ENCODE peak calls at places on chromosomes 12 and 14, in six cellular contexts. K, J, U, T, Q and Z are unnamed samples.

GRCh38 chr14:53796734-53797133 is 159.9 kb downstream of the BMP4 start:
- DNase-seq in J (no peak), K (no peak), T (no peak), Q (no peak), U (no peak), Z (no peak)

GRCh38 chr14:64953661-64954060 is 11.1 kb upstream of the GPX2 start:
- DNase-seq in Q (no peak), T (no peak), J (no peak), K (no peak), U (no peak), Z (no peak)

GRCh38 chr14:91303091-91303923 is 58.8 kb upstream of the GPR68 start:
- DNase-seq in T (peak; percentile 26), K (no peak), J (peak; percentile 97), U (peak; percentile 67), Q (no peak), Z (peak; percentile 23)

GRCh38 chr14:39568809-39569538 is 136.7 kb upstream of the FBXO33 start:
- DNase-seq in J (no peak), K (no peak), Q (no peak), U (no peak), T (no peak), Z (no peak)

GRCh38 chr12:57330989-57331388 is 80.0 kb upstream of the STAC3 start:
- DNase-seq in Q (no peak), U (no peak), K (no peak), J (no peak), T (no peak), Z (no peak)

GRCh38 chr12:92400006-92400405 is 254.4 kb upstream of the BTG1 start:
- DNase-seq in K (no peak), T (no peak), J (no peak), Q (no peak), U (no peak), Z (no peak)

GRCh38 chr12:11500222-11500860 is 105.0 kb upstream of the PRB2 start:
- DNase-seq in Q (peak; percentile 68), K (peak; percentile 90), J (peak; percentile 97), T (peak; percentile 11), U (peak; percentile 91), Z (peak; percentile 44)

GRCh38 chr12:46435625-46436024 is 63.1 kb upstream of the SLC38A2 start:
- DNase-seq in J (no peak), T (no peak), K (no peak), U (no peak), Q (no peak), Z (no peak)

GRCh38 chr14:54652890-54653201 is 85.9 kb downstream of the SAMD4A start:
- DNase-seq in Q (no peak), T (no peak), U (no peak), K (no peak), J (no peak), Z (no peak)

GRCh38 chr14:51568366-51568765 is 83.3 kb upstream of the FRMD6 start:
- DNase-seq in K (no peak), T (no peak), Q (no peak), J (no peak), U (no peak), Z (no peak)

GRCh38 chr14:95500772-95501401 is 15.6 kb downstream of the SYNE3 start:
- DNase-seq in T (no peak), J (no peak), K (no peak), Q (peak; percentile 83), U (peak; percentile 60), Z (no peak)

GRCh38 chr14:22606380-22606779 is 8.3 kb downstream of the ABHD4 start:
- DNase-seq in J (no peak), T (no peak), U (no peak), Q (no peak), K (no peak), Z (no peak)

GRCh38 chr12:121404734-121405133 is 4.8 kb downstream of the RNF34 start:
- DNase-seq in T (no peak), Q (no peak), K (peak; percentile 67), U (peak; percentile 28), J (no peak), Z (no peak)

GRCh38 chr14:69358233-69358963 is 39.7 kb downstream of the ERH start:
- DNase-seq in Q (peak; percentile 28), U (no peak), K (no peak), T (no peak), J (no peak), Z (no peak)

GRCh38 chr12:57149309-57149900 is 2.0 kb upstream of the LRP1-AS start:
- DNase-seq in K (no peak), Q (peak; percentile 47), T (no peak), U (peak; percentile 89), J (no peak), Z (no peak)

GRCh38 chr14:99649219-99649618 is 4.3 kb downstream of the HHIPL1 start:
- DNase-seq in K (no peak), Q (peak; percentile 88), J (no peak), U (no peak), T (no peak), Z (no peak)

GRCh38 chr12:20000229-20000869 is 368.0 kb upstream of the PDE3A start:
- DNase-seq in J (no peak), U (no peak), Q (no peak), T (no peak), K (no peak), Z (no peak)

GRCh38 chr14:98957211-98958047 is 314.6 kb downstream of the BCL11B start:
- DNase-seq in K (no peak), T (no peak), J (no peak), Q (peak; percentile 94), U (peak; percentile 47), Z (no peak)

GRCh38 chr12:66879392-66879791 is 200.5 kb upstream of the GRIP1 start:
- DNase-seq in K (no peak), Q (no peak), J (no peak), T (no peak), U (no peak), Z (no peak)

GRCh38 chr12:2581293-2582045 is 213.3 kb upstream of the FKBP4 start:
- DNase-seq in Q (no peak), T (no peak), U (no peak), K (no peak), J (no peak), Z (no peak)

GRCh38 chr14:103121846-103122577 is 1.2 kb upstream of the TNFAIP2 start:
- DNase-seq in K (peak; percentile 85), T (no peak), Q (peak; percentile 80), U (peak; percentile 72), J (peak; percentile 69), Z (no peak)

GRCh38 chr12:93573552-93574223 is 1.2 kb downstream of the SOCS2 start:
- DNase-seq in J (peak; percentile 14), U (peak; percentile 32), T (no peak), K (no peak), Q (peak; percentile 32), Z (no peak)

GRCh38 chr12:70534466-70534865 is 102.8 kb downstream of the PTPRB start:
- DNase-seq in U (no peak), Q (no peak), K (no peak), T (no peak), J (no peak), Z (no peak)

GRCh38 chr12:79737875-79738718 is 47.3 kb upstream of the PAWR start:
- DNase-seq in U (peak; percentile 53), J (peak; percentile 74), Q (peak; percentile 57), T (peak; percentile 65), K (no peak), Z (no peak)

GRCh38 chr12:123045678-123046077 is 65.2 kb downstream of the ARL6IP4 start:
- DNase-seq in Q (no peak), U (no peak), K (no peak), T (no peak), J (no peak), Z (no peak)

GRCh38 chr14:20836668-20837338 is 34.2 kb upstream of the RNASE1 start:
- DNase-seq in Q (peak; percentile 5), U (peak; percentile 57), K (no peak), T (no peak), J (peak; percentile 65), Z (no peak)

GRCh38 chr14:64725879-64726584 is 21.8 kb downstream of the PLEKHG3 start:
- DNase-seq in J (no peak), U (no peak), K (no peak), T (no peak), Q (no peak), Z (no peak)

GRCh38 chr14:50013934-50014333 is 102.4 kb downstream of the VCPKMT start:
- DNase-seq in T (no peak), K (no peak), U (no peak), Q (no peak), J (no peak), Z (no peak)

GRCh38 chr14:67186369-67186768 is 2.9 kb upstream of the GARIN2 start:
- DNase-seq in T (peak; percentile 60), K (no peak), Q (no peak), J (no peak), U (no peak), Z (no peak)

GRCh38 chr12:68538722-68539614 is 71.7 kb upstream of the RAP1B start:
- DNase-seq in J (peak; percentile 50), U (peak; percentile 75), K (no peak), T (peak; percentile 10), Q (peak; percentile 85), Z (peak; percentile 17)

GRCh38 chr12:12323606-12324005 is 26.4 kb downstream of the MANSC1 start:
- DNase-seq in Q (peak; percentile 69), K (no peak), U (no peak), T (no peak), J (no peak), Z (no peak)

DNA sequence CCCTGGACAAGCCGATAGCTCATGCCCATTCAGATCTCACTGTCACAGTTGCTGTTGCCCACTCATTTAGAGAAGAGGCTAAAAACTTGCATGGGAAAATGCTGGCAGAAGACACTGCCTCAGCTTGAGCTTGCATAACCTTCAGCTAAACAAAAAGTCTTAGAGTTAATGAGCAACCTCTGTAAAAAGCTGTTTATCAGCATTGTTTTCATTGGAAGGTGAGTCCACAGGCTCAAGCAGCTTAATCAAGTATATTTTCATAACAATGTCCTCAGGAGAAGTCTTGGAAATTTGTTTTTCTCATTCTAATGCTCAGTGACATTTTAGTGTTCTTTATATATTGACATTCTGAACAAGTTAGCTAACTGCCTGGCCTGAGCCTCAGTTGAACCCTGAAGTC is 872.9 kb downstream of the TMTC2 start:
- DNase-seq in Q (no peak), J (no peak), T (no peak), K (no peak), U (no peak), Z (no peak)
- H3K9me3 ChIP-seq in Q (no peaks in the 10 kb centered on the region), J (no peaks in the 10 kb centered on the region), T (no peaks in the 10 kb centered on the region), K (no peaks in the 10 kb centered on the region), U (no peaks in the 10 kb centered on the region), Z (no peaks in the 10 kb centered on the region)

GRCh38 chr14:105843444-105844046 is 317.2 kb downstream of the TMEM121 start:
- DNase-seq in J (no peak), U (no peak), T (no peak), Q (no peak), K (peak; percentile 34), Z (no peak)
- H3K9me3 ChIP-seq in J (peaks cover 6% of the 10 kb centered on the region), U (no peaks in the 10 kb centered on the region), T (no peaks in the 10 kb centered on the region), Q (no peaks in the 10 kb centered on the region), K (peaks cover 11% of the 10 kb centered on the region), Z (no peaks in the 10 kb centered on the region)

DNA sequence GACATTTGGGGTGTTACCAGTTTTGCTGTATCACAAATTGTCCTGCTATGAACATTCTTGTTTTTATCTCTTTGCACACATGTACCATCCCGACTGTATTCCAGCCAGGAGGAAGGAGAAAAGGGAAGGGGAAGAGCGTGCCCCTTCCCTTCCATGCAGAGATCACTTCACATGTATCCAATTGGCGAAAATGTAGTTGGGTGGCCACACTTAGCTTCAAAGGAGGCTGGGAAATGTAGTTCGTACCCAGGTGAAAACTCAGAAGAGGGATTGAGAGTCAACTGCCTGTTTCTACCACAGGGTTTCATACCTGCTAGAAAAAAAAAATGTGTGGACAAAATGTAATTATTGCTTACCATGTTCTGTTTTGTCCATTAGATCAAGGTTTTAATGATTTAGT is 189.1 kb upstream of the PELI2 start:
- DNase-seq in J (no peak), T (no peak), Q (no peak), U (no peak), K (no peak), Z (no peak)
- H3K9me3 ChIP-seq in J (no peaks in the 10 kb centered on the region), T (no peaks in the 10 kb centered on the region), Q (no peaks in the 10 kb centered on the region), U (no peaks in the 10 kb centered on the region), K (no peaks in the 10 kb centered on the region), Z (no peaks in the 10 kb centered on the region)

GRCh38 chr12:90589966-90590365 is 365.0 kb downstream of the CCER1 start:
- DNase-seq in U (no peak), K (no peak), T (no peak), J (no peak), Q (no peak), Z (no peak)
- H3K9me3 ChIP-seq in U (no peaks in the 10 kb centered on the region), K (no peaks in the 10 kb centered on the region), T (no peaks in the 10 kb centered on the region), J (no peaks in the 10 kb centered on the region), Q (no peaks in the 10 kb centered on the region), Z (no peaks in the 10 kb centered on the region)